ENCODE peak calls at places on chromosomes 6 and 20, in five cellular contexts. One of them, this sample, is unnamed.

GRCh38 chr6:28719275-28719940 is 193.7 kb downstream of the GPX5 start:
- DNase-seq in HepG2: peak; percentile 35
- DNase-seq in CD8-positive, alpha-beta memory T cell: no peak
- DNase-seq in CD8-positive, alpha-beta T cell: no peak
- DNase-seq in naive thymus-derived CD4-positive, alpha-beta T cell: no peak
- DNase-seq in this sample: no peak

GRCh38 chr6:8707369-8707768 is 272.0 kb upstream of the SLC35B3 start:
- DNase-seq in HepG2: no peak
- DNase-seq in CD8-positive, alpha-beta memory T cell: no peak
- DNase-seq in CD8-positive, alpha-beta T cell: no peak
- DNase-seq in naive thymus-derived CD4-positive, alpha-beta T cell: no peak
- DNase-seq in this sample: no peak

GRCh38 chr6:112241820-112242443 is 12.4 kb downstream of the LAMA4 start:
- DNase-seq in HepG2: no peak
- DNase-seq in CD8-positive, alpha-beta memory T cell: no peak
- DNase-seq in CD8-positive, alpha-beta T cell: no peak
- DNase-seq in naive thymus-derived CD4-positive, alpha-beta T cell: no peak
- DNase-seq in this sample: no peak

GRCh38 chr6:128209771-128210170 is 308.9 kb upstream of the THEMIS start:
- DNase-seq in HepG2: peak; percentile 12
- DNase-seq in CD8-positive, alpha-beta memory T cell: no peak
- DNase-seq in CD8-positive, alpha-beta T cell: no peak
- DNase-seq in naive thymus-derived CD4-positive, alpha-beta T cell: no peak
- DNase-seq in this sample: no peak

GRCh38 chr6:105952326-105952725 is 133.8 kb upstream of the PRDM1 start:
- DNase-seq in HepG2: no peak
- DNase-seq in CD8-positive, alpha-beta memory T cell: no peak
- DNase-seq in CD8-positive, alpha-beta T cell: no peak
- DNase-seq in naive thymus-derived CD4-positive, alpha-beta T cell: no peak
- DNase-seq in this sample: no peak

GRCh38 chr6:40719671-40720374 is 132.7 kb upstream of the LRFN2 start:
- DNase-seq in HepG2: no peak
- DNase-seq in CD8-positive, alpha-beta memory T cell: no peak
- DNase-seq in CD8-positive, alpha-beta T cell: no peak
- DNase-seq in naive thymus-derived CD4-positive, alpha-beta T cell: no peak
- DNase-seq in this sample: no peak

GRCh38 chr6:31574106-31575061 is 981 bp upstream of the TNF start:
- DNase-seq in HepG2: no peak
- DNase-seq in CD8-positive, alpha-beta memory T cell: no peak
- DNase-seq in CD8-positive, alpha-beta T cell: no peak
- DNase-seq in naive thymus-derived CD4-positive, alpha-beta T cell: no peak
- DNase-seq in this sample: no peak

GRCh38 chr6:108170607-108171290 is 4.9 kb downstream of the NR2E1 start:
- DNase-seq in HepG2: no peak
- DNase-seq in CD8-positive, alpha-beta memory T cell: no peak
- DNase-seq in CD8-positive, alpha-beta T cell: no peak
- DNase-seq in naive thymus-derived CD4-positive, alpha-beta T cell: no peak
- DNase-seq in this sample: no peak

GRCh38 chr6:45843848-45844521 is 171.7 kb downstream of the CLIC5 start:
- DNase-seq in HepG2: peak; percentile 4
- DNase-seq in CD8-positive, alpha-beta memory T cell: no peak
- DNase-seq in CD8-positive, alpha-beta T cell: no peak
- DNase-seq in naive thymus-derived CD4-positive, alpha-beta T cell: no peak
- DNase-seq in this sample: no peak

GRCh38 chr6:110756817-110757216 is 58.5 kb downstream of the CDK19 start:
- DNase-seq in HepG2: no peak
- DNase-seq in CD8-positive, alpha-beta memory T cell: no peak
- DNase-seq in CD8-positive, alpha-beta T cell: no peak
- DNase-seq in naive thymus-derived CD4-positive, alpha-beta T cell: no peak
- DNase-seq in this sample: no peak

GRCh38 chr20:59020938-59021551 is 1.8 kb downstream of the TUBB1 start:
- DNase-seq in HepG2: no peak
- DNase-seq in CD8-positive, alpha-beta memory T cell: no peak
- DNase-seq in CD8-positive, alpha-beta T cell: no peak
- DNase-seq in naive thymus-derived CD4-positive, alpha-beta T cell: no peak
- DNase-seq in this sample: no peak

GRCh38 chr6:17710331-17710730 is 3.6 kb upstream of the NUP153 start:
- DNase-seq in HepG2: peak; percentile 24
- DNase-seq in CD8-positive, alpha-beta memory T cell: no peak
- DNase-seq in CD8-positive, alpha-beta T cell: no peak
- DNase-seq in naive thymus-derived CD4-positive, alpha-beta T cell: no peak
- DNase-seq in this sample: no peak

GRCh38 chr6:87828044-87828443 is 126.0 kb upstream of the AKIRIN2 start:
- DNase-seq in HepG2: no peak
- DNase-seq in CD8-positive, alpha-beta memory T cell: no peak
- DNase-seq in CD8-positive, alpha-beta T cell: no peak
- DNase-seq in naive thymus-derived CD4-positive, alpha-beta T cell: no peak
- DNase-seq in this sample: no peak

GRCh38 chr6:87826376-87826775 is 124.3 kb upstream of the AKIRIN2 start:
- DNase-seq in HepG2: peak; percentile 75
- DNase-seq in CD8-positive, alpha-beta memory T cell: no peak
- DNase-seq in CD8-positive, alpha-beta T cell: no peak
- DNase-seq in naive thymus-derived CD4-positive, alpha-beta T cell: no peak
- DNase-seq in this sample: no peak

GRCh38 chr6:87825865-87826264 is 123.8 kb upstream of the AKIRIN2 start:
- DNase-seq in HepG2: peak; percentile 49
- DNase-seq in CD8-positive, alpha-beta memory T cell: no peak
- DNase-seq in CD8-positive, alpha-beta T cell: no peak
- DNase-seq in naive thymus-derived CD4-positive, alpha-beta T cell: no peak
- DNase-seq in this sample: peak; percentile 49

GRCh38 chr6:87824813-87825475 is 122.9 kb upstream of the AKIRIN2 start:
- DNase-seq in HepG2: no peak
- DNase-seq in CD8-positive, alpha-beta memory T cell: no peak
- DNase-seq in CD8-positive, alpha-beta T cell: no peak
- DNase-seq in naive thymus-derived CD4-positive, alpha-beta T cell: no peak
- DNase-seq in this sample: no peak

DNA sequence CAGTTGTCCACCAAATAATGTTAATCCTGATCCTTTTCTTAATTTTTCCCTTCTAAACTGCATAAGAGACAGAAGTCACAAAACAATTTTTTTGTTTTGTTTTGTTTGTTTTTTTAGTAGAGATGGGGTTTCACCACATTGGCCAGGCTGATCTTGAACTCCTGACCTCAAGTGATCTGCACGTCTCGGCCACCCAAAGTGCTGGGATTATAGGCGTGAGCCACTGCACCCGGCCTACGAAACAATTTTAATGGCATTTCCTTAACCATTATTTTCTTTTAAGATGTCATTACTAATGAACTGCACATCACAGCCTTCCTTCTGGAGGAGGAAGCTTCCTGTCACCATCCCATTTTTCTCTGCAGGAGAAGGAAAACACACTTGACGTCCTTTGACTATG is 125.3 kb upstream of the AKIRIN2 start:
- DNase-seq in HepG2: no peak
- DNase-seq in CD8-positive, alpha-beta memory T cell: no peak
- DNase-seq in CD8-positive, alpha-beta T cell: no peak
- DNase-seq in naive thymus-derived CD4-positive, alpha-beta T cell: no peak
- DNase-seq in this sample: no peak
- H3K4me1 ChIP-seq in HepG2: peaks cover 54% of the 10 kb centered on the region
- H3K4me1 ChIP-seq in CD8-positive, alpha-beta memory T cell: peaks cover 6% of the 10 kb centered on the region
- H3K4me1 ChIP-seq in CD8-positive, alpha-beta T cell: peaks cover under 1% of the 10 kb centered on the region
- H3K4me1 ChIP-seq in naive thymus-derived CD4-positive, alpha-beta T cell: no peaks in the 10 kb centered on the region
- H3K4me1 ChIP-seq in this sample: peaks cover 16% of the 10 kb centered on the region

GRCh38 chr20:57308451-57309410 is 20.9 kb upstream of the SPO11 start:
- DNase-seq in HepG2: no peak
- DNase-seq in CD8-positive, alpha-beta memory T cell: no peak
- DNase-seq in CD8-positive, alpha-beta T cell: no peak
- DNase-seq in naive thymus-derived CD4-positive, alpha-beta T cell: no peak
- DNase-seq in this sample: no peak
- H3K4me3 ChIP-seq in HepG2: no peak overlapping the region
- H3K4me3 ChIP-seq in CD8-positive, alpha-beta memory T cell: no peak overlapping the region
- H3K4me3 ChIP-seq in CD8-positive, alpha-beta T cell: no peak overlapping the region
- H3K4me3 ChIP-seq in naive thymus-derived CD4-positive, alpha-beta T cell: no peak overlapping the region
- H3K4me3 ChIP-seq in this sample: no peak overlapping the region

GRCh38 chr6:155349956-155350355 is 35.7 kb upstream of the TFB1M start:
- DNase-seq in HepG2: no peak
- DNase-seq in CD8-positive, alpha-beta memory T cell: no peak
- DNase-seq in CD8-positive, alpha-beta T cell: no peak
- DNase-seq in naive thymus-derived CD4-positive, alpha-beta T cell: no peak
- DNase-seq in this sample: no peak

GRCh38 chr6:155349129-155349528 is 34.8 kb upstream of the TFB1M start:
- DNase-seq in HepG2: no peak
- DNase-seq in CD8-positive, alpha-beta memory T cell: no peak
- DNase-seq in CD8-positive, alpha-beta T cell: no peak
- DNase-seq in naive thymus-derived CD4-positive, alpha-beta T cell: no peak
- DNase-seq in this sample: no peak

GRCh38 chr6:155344341-155345006 is 30.2 kb upstream of the TFB1M start:
- DNase-seq in HepG2: no peak
- DNase-seq in CD8-positive, alpha-beta memory T cell: no peak
- DNase-seq in CD8-positive, alpha-beta T cell: no peak
- DNase-seq in naive thymus-derived CD4-positive, alpha-beta T cell: no peak
- DNase-seq in this sample: no peak

GRCh38 chr6:155346957-155347356 is 32.7 kb upstream of the TFB1M start:
- DNase-seq in HepG2: no peak
- DNase-seq in CD8-positive, alpha-beta memory T cell: no peak
- DNase-seq in CD8-positive, alpha-beta T cell: no peak
- DNase-seq in naive thymus-derived CD4-positive, alpha-beta T cell: no peak
- DNase-seq in this sample: no peak

GRCh38 chr6:155347800-155348199 is 33.5 kb upstream of the TFB1M start:
- DNase-seq in HepG2: no peak
- DNase-seq in CD8-positive, alpha-beta memory T cell: no peak
- DNase-seq in CD8-positive, alpha-beta T cell: no peak
- DNase-seq in naive thymus-derived CD4-positive, alpha-beta T cell: no peak
- DNase-seq in this sample: no peak
- H3K9me3 ChIP-seq in HepG2: peaks cover 40% of the 10 kb centered on the region
- H3K9me3 ChIP-seq in CD8-positive, alpha-beta memory T cell: no peaks in the 10 kb centered on the region
- H3K9me3 ChIP-seq in CD8-positive, alpha-beta T cell: no peaks in the 10 kb centered on the region
- H3K9me3 ChIP-seq in naive thymus-derived CD4-positive, alpha-beta T cell: peaks cover under 1% of the 10 kb centered on the region
- H3K9me3 ChIP-seq in this sample: no peaks in the 10 kb centered on the region

GRCh38 chr6:100167585-100167984 is 173.6 kb upstream of the MCHR2 start:
- DNase-seq in HepG2: no peak
- DNase-seq in CD8-positive, alpha-beta memory T cell: no peak
- DNase-seq in CD8-positive, alpha-beta T cell: no peak
- DNase-seq in naive thymus-derived CD4-positive, alpha-beta T cell: no peak
- DNase-seq in this sample: no peak

GRCh38 chr6:100166991-100167390 is 173.0 kb upstream of the MCHR2 start:
- DNase-seq in HepG2: no peak
- DNase-seq in CD8-positive, alpha-beta memory T cell: no peak
- DNase-seq in CD8-positive, alpha-beta T cell: no peak
- DNase-seq in naive thymus-derived CD4-positive, alpha-beta T cell: no peak
- DNase-seq in this sample: no peak

GRCh38 chr6:100163035-100163434 is 169.0 kb upstream of the MCHR2 start:
- DNase-seq in HepG2: no peak
- DNase-seq in CD8-positive, alpha-beta memory T cell: no peak
- DNase-seq in CD8-positive, alpha-beta T cell: no peak
- DNase-seq in naive thymus-derived CD4-positive, alpha-beta T cell: no peak
- DNase-seq in this sample: no peak

GRCh38 chr6:100161782-100162181 is 167.8 kb upstream of the MCHR2 start:
- DNase-seq in HepG2: no peak
- DNase-seq in CD8-positive, alpha-beta memory T cell: no peak
- DNase-seq in CD8-positive, alpha-beta T cell: no peak
- DNase-seq in naive thymus-derived CD4-positive, alpha-beta T cell: no peak
- DNase-seq in this sample: no peak

DNA sequence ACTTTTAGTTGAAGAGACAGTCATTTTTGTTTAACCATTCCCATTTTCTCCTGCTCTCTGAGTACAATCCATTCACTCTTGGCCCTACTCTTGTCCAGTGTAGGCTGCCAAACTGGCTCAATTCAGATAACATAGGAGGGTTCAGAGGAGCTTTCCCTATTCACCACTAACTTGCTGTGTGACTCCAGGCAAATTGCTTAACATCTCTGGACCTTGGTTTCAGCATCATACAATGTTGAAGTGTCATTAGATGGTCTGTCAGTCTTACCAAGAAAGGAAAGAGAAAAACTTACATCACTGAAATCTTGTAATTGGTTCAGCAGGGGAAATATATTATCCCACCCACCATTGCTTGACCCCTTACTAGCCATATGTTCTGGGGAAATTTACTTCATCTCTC is 171.4 kb upstream of the MCHR2 start:
- DNase-seq in HepG2: no peak
- DNase-seq in CD8-positive, alpha-beta memory T cell: no peak
- DNase-seq in CD8-positive, alpha-beta T cell: no peak
- DNase-seq in naive thymus-derived CD4-positive, alpha-beta T cell: no peak
- DNase-seq in this sample: no peak
- H3K4me1 ChIP-seq in HepG2: no peaks in the 10 kb centered on the region
- H3K4me1 ChIP-seq in CD8-positive, alpha-beta memory T cell: no peaks in the 10 kb centered on the region
- H3K4me1 ChIP-seq in CD8-positive, alpha-beta T cell: no peaks in the 10 kb centered on the region
- H3K4me1 ChIP-seq in naive thymus-derived CD4-positive, alpha-beta T cell: no peaks in the 10 kb centered on the region
- H3K4me1 ChIP-seq in this sample: no peaks in the 10 kb centered on the region

GRCh38 chr6:144008501-144009245 is 614 bp upstream of the PLAGL1 start:
- DNase-seq in HepG2: no peak
- DNase-seq in CD8-positive, alpha-beta memory T cell: no peak
- DNase-seq in CD8-positive, alpha-beta T cell: no peak
- DNase-seq in naive thymus-derived CD4-positive, alpha-beta T cell: no peak
- DNase-seq in this sample: no peak

GRCh38 chr6:144007779-144008500 is at the start of gene PLAGL1:
- DNase-seq in HepG2: peak; percentile 4
- DNase-seq in CD8-positive, alpha-beta memory T cell: peak; percentile 47
- DNase-seq in CD8-positive, alpha-beta T cell: no peak
- DNase-seq in naive thymus-derived CD4-positive, alpha-beta T cell: peak; percentile 10
- DNase-seq in this sample: no peak

GRCh38 chr6:144012534-144012933 is 4.5 kb upstream of the PLAGL1 start:
- DNase-seq in HepG2: no peak
- DNase-seq in CD8-positive, alpha-beta memory T cell: no peak
- DNase-seq in CD8-positive, alpha-beta T cell: no peak
- DNase-seq in naive thymus-derived CD4-positive, alpha-beta T cell: no peak
- DNase-seq in this sample: no peak

GRCh38 chr6:144006731-144007454 is 1.2 kb downstream of the PLAGL1 start:
- DNase-seq in HepG2: no peak
- DNase-seq in CD8-positive, alpha-beta memory T cell: no peak
- DNase-seq in CD8-positive, alpha-beta T cell: no peak
- DNase-seq in naive thymus-derived CD4-positive, alpha-beta T cell: no peak
- DNase-seq in this sample: no peak

DNA sequence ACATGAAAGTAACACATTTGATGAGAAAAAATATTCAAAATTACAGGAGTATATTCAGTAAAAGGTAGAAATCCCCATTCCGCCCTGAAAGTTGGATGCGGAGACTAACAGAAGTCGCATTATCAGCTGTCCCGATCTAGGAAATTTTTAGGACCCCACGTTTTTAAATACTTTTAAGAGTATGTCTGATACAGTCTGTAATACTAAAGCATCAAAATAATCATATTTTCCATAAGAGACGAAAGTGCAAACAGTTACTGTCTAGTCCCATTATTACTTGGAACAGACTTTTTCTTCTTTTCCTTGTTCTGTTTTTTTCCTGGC is 642 bp downstream of the PLAGL1 start:
- DNase-seq in HepG2: no peak
- DNase-seq in CD8-positive, alpha-beta memory T cell: no peak
- DNase-seq in CD8-positive, alpha-beta T cell: no peak
- DNase-seq in naive thymus-derived CD4-positive, alpha-beta T cell: no peak
- DNase-seq in this sample: no peak
- H3K4me3 ChIP-seq in HepG2: peak overlapping the region; percentile 56
- H3K4me3 ChIP-seq in CD8-positive, alpha-beta memory T cell: no peak overlapping the region
- H3K4me3 ChIP-seq in CD8-positive, alpha-beta T cell: peak overlapping the region; percentile 37
- H3K4me3 ChIP-seq in naive thymus-derived CD4-positive, alpha-beta T cell: no peak overlapping the region
- H3K4me3 ChIP-seq in this sample: peak overlapping the region; percentile 35